ENCODE peak calls at places on chromosomes 5 and 9, in four cellular contexts. L, S, V and U are unnamed samples.

GRCh38 chr5:88785396-88786216 is 97.4 kb downstream of the MEF2C start:
- DNase-seq in L (peak), S (peak), V (peak), U (no peak)

GRCh38 chr5:6377582-6378127 is 692 bp downstream of the MED10 start:
- DNase-seq in L (no peak), S (no peak), V (no peak), U (no peak)

GRCh38 chr9:92639124-92639523 is 30.8 kb downstream of the IPPK start:
- DNase-seq in L (no peak), S (no peak), V (no peak), U (no peak)

GRCh38 chr5:56893251-56893951 is 16.0 kb upstream of the SETD9 start:
- DNase-seq in L (no peak), S (no peak), V (no peak), U (no peak)

GRCh38 chr5:15601853-15602252 is 101.9 kb downstream of the FBXL7 start:
- DNase-seq in L (no peak), S (no peak), V (no peak), U (no peak)

GRCh38 chr5:59485629-59486439 is 407.7 kb downstream of the PDE4D start:
- DNase-seq in L (no peak), S (no peak), V (no peak), U (no peak)

GRCh38 chr5:34509392-34509791 is 146.7 kb upstream of the RAI14 start:
- DNase-seq in L (no peak), S (no peak), V (peak), U (no peak)

GRCh38 chr5:35742006-35742405 is 114.7 kb upstream of the IL7R start:
- DNase-seq in L (no peak), S (no peak), V (no peak), U (no peak)

GRCh38 chr9:91117474-91117891 is 244.2 kb downstream of the AUH start:
- DNase-seq in L (no peak), S (peak), V (no peak), U (no peak)

GRCh38 chr5:145711417-145711816 is 123.7 kb downstream of the PRELID2 start:
- DNase-seq in L (no peak), S (no peak), V (no peak), U (no peak)

GRCh38 chr5:157076558-157076957 is 17.6 kb upstream of the HAVCR1 start:
- DNase-seq in L (no peak), S (peak), V (no peak), U (no peak)

GRCh38 chr5:10528056-10528816 is 35.6 kb upstream of the ANKRD33B start:
- DNase-seq in L (no peak), S (no peak), V (no peak), U (no peak)

GRCh38 chr9:136306691-136307208 is 2.9 kb upstream of the CCDC187 start:
- DNase-seq in L (no peak), S (no peak), V (no peak), U (no peak)

GRCh38 chr5:73095564-73096238 is 24.7 kb upstream of the TMEM171 start:
- DNase-seq in L (no peak), S (no peak), V (no peak), U (no peak)

GRCh38 chr5:6676702-6677101 is 36.5 kb upstream of the TENT4A start:
- DNase-seq in L (no peak), S (no peak), V (no peak), U (no peak)

GRCh38 chr5:167207081-167207480 is 1084.4 kb upstream of the WWC1 start:
- DNase-seq in L (no peak), S (no peak), V (no peak), U (no peak)

GRCh38 chr5:156414381-156414780 is 87.4 kb downstream of the SGCD start:
- DNase-seq in L (no peak), S (no peak), V (no peak), U (no peak)

GRCh38 chr5:123874600-123875201 is 362.7 kb downstream of the CSNK1G3 start:
- DNase-seq in L (no peak), S (no peak), V (no peak), U (no peak)

GRCh38 chr5:177023247-177023703 is 779 bp downstream of the ZNF346 start:
- DNase-seq in L (no peak), S (no peak), V (no peak), U (no peak)

GRCh38 chr9:116391306-116391900 is 237.8 kb downstream of the PAPPA start:
- DNase-seq in L (no peak), S (no peak), V (no peak), U (no peak)

GRCh38 chr5:8829322-8830029 is 716.4 kb downstream of the SEMA5A start:
- DNase-seq in L (no peak), S (no peak), V (no peak), U (no peak)

GRCh38 chr5:176392526-176392925 is 4.0 kb downstream of the HIGD2A start:
- DNase-seq in L (no peak), S (no peak), V (no peak), U (no peak)

GRCh38 chr5:149497357-149497756 is 53.9 kb downstream of the CSNK1A1 start:
- DNase-seq in L (no peak), S (no peak), V (no peak), U (no peak)

GRCh38 chr5:132214491-132214890 is 13.2 kb downstream of the P4HA2 start:
- DNase-seq in L (no peak), S (no peak), V (no peak), U (no peak)

GRCh38 chr5:132213666-132214065 is 14.0 kb downstream of the P4HA2 start:
- DNase-seq in L (no peak), S (no peak), V (no peak), U (no peak)

GRCh38 chr5:132211787-132212186 is 15.9 kb downstream of the P4HA2 start:
- DNase-seq in L (peak), S (no peak), V (no peak), U (no peak)

GRCh38 chr5:132218321-132218720 is 9.3 kb downstream of the P4HA2 start:
- DNase-seq in L (no peak), S (no peak), V (no peak), U (no peak)

GRCh38 chr5:132215329-132215728 is 12.3 kb downstream of the P4HA2 start:
- DNase-seq in L (peak), S (peak), V (peak), U (no peak)
- TF ChIP-seq POLR2A in L (no peak), S (no peak), V (peak), U (no peak)

DNA sequence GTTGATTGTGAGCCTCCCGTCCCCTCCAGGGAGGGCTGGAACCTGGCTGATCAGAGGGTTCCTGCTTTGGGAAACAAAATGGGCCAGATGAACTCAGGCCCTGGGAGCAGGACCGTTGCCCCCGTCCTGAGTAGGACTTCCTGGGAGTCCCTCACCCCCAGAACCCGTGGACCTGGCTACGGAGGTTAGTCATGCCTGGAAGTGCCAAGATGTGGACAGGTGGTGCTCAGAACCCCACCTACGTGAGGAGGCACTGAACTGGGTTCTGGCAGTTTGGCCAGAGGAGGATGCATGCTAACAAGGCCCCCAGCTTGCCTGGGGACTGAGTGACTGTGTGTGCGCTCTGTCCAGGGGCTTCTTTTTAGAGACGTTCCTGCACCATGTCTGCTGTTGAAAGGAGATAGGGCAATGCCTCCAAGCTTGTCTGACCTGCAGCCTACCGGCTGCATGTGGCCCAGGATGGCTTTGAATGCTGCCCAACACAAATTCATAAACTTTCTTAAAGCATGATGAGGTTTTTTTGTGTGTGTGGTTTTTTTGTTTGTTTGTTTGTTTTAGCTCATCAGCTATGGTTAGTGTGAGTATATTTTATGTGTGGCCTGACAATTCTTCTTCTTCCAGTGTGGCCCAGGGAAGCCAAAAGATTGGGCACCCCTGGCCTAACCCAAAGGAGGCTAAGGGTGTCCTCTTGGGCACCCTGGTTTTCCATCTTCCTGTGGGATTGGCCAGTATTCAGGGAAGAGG is 1.8 kb upstream of the DAB2IP start:
- DNase-seq in L (no peak), S (no peak), V (no peak), U (no peak)
- H3K27ac ChIP-seq in L (peak), S (peak), V (no peak), U (no peak)

DNA sequence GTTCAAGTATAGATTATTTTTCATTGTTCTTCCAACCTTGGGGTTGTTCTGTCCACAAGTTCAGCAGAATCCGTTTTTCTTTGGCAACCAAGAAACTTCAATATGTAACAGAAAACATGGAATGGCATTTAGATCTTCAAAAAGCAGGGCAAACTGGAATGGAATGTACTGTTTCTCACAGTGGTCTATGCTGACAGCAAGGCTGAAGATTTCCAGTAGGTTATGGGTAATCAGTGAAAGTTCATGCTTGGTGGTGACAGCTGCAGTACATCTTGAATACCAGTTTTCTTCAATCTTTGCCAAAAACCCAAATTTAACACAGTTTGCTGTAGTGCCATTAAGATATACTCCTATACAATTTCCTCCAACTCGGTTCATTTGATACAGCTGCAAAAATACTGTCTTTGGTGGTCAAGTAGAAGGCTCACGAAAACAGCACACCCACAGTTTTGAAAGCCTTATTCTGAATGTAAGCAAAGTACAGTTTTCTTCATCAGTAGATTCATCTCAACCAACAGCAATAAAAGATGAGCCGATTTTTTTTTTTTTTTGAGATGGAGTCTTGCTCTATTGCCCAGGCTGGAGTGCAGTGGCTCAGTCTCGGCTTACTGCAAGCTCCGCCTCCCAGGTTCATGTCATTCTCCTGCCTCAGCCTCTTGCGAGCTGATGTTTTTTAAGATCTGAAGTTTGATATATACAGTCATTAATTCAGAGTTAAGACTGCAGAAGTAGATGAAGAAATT is 4.9 kb downstream of the TRIM52 start:
- DNase-seq in L (no peak), S (no peak), V (no peak), U (no peak)
- TF ChIP-seq POLR2A in L (no peak), S (no peak), V (no peak), U (no peak)

GRCh38 chr5:172624083-172624995 is 16.7 kb upstream of the NEURL1B start:
- DNase-seq in L (no peak), S (no peak), V (no peak), U (no peak)

GRCh38 chr5:172623313-172623980 is 17.6 kb upstream of the NEURL1B start:
- DNase-seq in L (no peak), S (no peak), V (no peak), U (no peak)

GRCh38 chr5:172624996-172625939 is 15.8 kb upstream of the NEURL1B start:
- DNase-seq in L (no peak), S (no peak), V (no peak), U (no peak)

GRCh38 chr5:172620506-172620905 is 20.6 kb upstream of the NEURL1B start:
- DNase-seq in L (no peak), S (no peak), V (no peak), U (no peak)

GRCh38 chr5:172622091-172623046 is 18.7 kb upstream of the NEURL1B start:
- DNase-seq in L (no peak), S (no peak), V (no peak), U (no peak)
- H3K27ac ChIP-seq in L (no peak), S (no peak), V (no peak), U (no peak)

GRCh38 chr9:129637673-129638439 is 4.1 kb downstream of the ASB6 start:
- DNase-seq in L (no peak), S (no peak), V (no peak), U (no peak)
- TF ChIP-seq POLR2A in L (no peak), S (no peak), V (no peak), U (no peak)

GRCh38 chr5:94314507-94315170 is 303.8 kb downstream of the KIAA0825 start:
- DNase-seq in L (no peak), S (no peak), V (no peak), U (no peak)
- H3K27ac ChIP-seq in L (no peak), S (no peak), V (no peak), U (no peak)

DNA sequence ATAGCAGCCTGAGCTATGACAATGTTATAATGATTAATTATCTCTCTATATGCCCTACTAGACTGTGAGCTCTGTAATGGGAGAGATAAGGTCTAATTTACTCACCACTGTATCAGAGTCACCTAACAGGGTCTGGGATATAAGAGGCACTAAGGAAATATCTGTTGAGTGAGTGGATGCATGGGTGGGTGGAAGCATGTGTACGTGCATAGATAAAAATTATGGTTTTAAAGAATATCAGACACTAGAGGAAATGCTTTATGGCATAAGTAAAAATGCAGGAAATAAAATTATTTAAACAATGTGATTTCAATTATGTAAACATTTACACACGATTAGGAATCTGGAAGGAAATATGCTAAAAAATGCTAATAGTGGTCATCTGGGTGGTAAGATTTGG is 137.9 kb downstream of the SPOCK1 start:
- DNase-seq in L (no peak), S (no peak), V (no peak), U (no peak)
- TF ChIP-seq POLR2A in L (no peak), S (no peak), V (no peak), U (no peak)

GRCh38 chr9:89928106-89928505 is 323.3 kb downstream of the GADD45G start:
- DNase-seq in L (no peak), S (no peak), V (no peak), U (no peak)
- H3K27ac ChIP-seq in L (no peak), S (no peak), V (no peak), U (no peak)